ENCODE peak calls at places on chromosome 19, in nine cellular contexts. One of them, this sample, is unnamed.

GRCh38 chr19:55189424-55189823 is 9.3 kb upstream of the SYT5 start:
- DNase-seq in ovary: no peak
- DNase-seq in fibroblast of mammary gland: peak
- DNase-seq in PC-3: peak
- DNase-seq in nephron progenitor cell: no peak
- DNase-seq in heart right ventricle: no peak
- DNase-seq in bronchial epithelial cell: peak
- DNase-seq in lower lobe of right lung: peak
- DNase-seq in psoas muscle: peak
- DNase-seq in this sample: no peak

GRCh38 chr19:3670796-3671679 is 29.2 kb downstream of the PIP5K1C start:
- DNase-seq in lower lobe of right lung: peak
- DNase-seq in ovary: peak
- DNase-seq in PC-3: no peak
- DNase-seq in psoas muscle: peak
- DNase-seq in bronchial epithelial cell: no peak
- DNase-seq in nephron progenitor cell: no peak
- DNase-seq in heart right ventricle: peak
- DNase-seq in fibroblast of mammary gland: peak
- DNase-seq in this sample: peak

GRCh38 chr19:1214862-1215731 is 9.5 kb downstream of the STK11 start:
- DNase-seq in bronchial epithelial cell: peak
- DNase-seq in heart right ventricle: peak
- DNase-seq in ovary: peak
- DNase-seq in fibroblast of mammary gland: no peak
- DNase-seq in nephron progenitor cell: no peak
- DNase-seq in lower lobe of right lung: peak
- DNase-seq in psoas muscle: peak
- DNase-seq in PC-3: peak
- DNase-seq in this sample: peak

GRCh38 chr19:2081873-2082810 is 14.0 kb downstream of the MOB3A start:
- DNase-seq in fibroblast of mammary gland: no peak
- DNase-seq in ovary: no peak
- DNase-seq in bronchial epithelial cell: no peak
- DNase-seq in PC-3: no peak
- DNase-seq in heart right ventricle: no peak
- DNase-seq in lower lobe of right lung: peak
- DNase-seq in psoas muscle: no peak
- DNase-seq in nephron progenitor cell: no peak
- DNase-seq in this sample: peak

GRCh38 chr19:31930401-31930800 is 415.0 kb upstream of the ZNF507 start:
- DNase-seq in bronchial epithelial cell: no peak
- DNase-seq in psoas muscle: no peak
- DNase-seq in PC-3: no peak
- DNase-seq in heart right ventricle: no peak
- DNase-seq in nephron progenitor cell: no peak
- DNase-seq in fibroblast of mammary gland: no peak
- DNase-seq in lower lobe of right lung: no peak
- DNase-seq in ovary: no peak
- DNase-seq in this sample: no peak

GRCh38 chr19:4172861-4173473 is 9.4 kb downstream of the SIRT6 start:
- DNase-seq in ovary: peak
- DNase-seq in heart right ventricle: peak
- DNase-seq in bronchial epithelial cell: no peak
- DNase-seq in fibroblast of mammary gland: no peak
- DNase-seq in psoas muscle: peak
- DNase-seq in nephron progenitor cell: peak
- DNase-seq in lower lobe of right lung: peak
- DNase-seq in PC-3: peak
- DNase-seq in this sample: no peak

GRCh38 chr19:12166596-12166995 is 3.7 kb downstream of the ZNF136 start:
- DNase-seq in PC-3: no peak
- DNase-seq in psoas muscle: no peak
- DNase-seq in ovary: no peak
- DNase-seq in nephron progenitor cell: no peak
- DNase-seq in lower lobe of right lung: no peak
- DNase-seq in heart right ventricle: no peak
- DNase-seq in fibroblast of mammary gland: peak
- DNase-seq in bronchial epithelial cell: no peak
- DNase-seq in this sample: no peak

GRCh38 chr19:48835734-48836088 is 580 bp downstream of the HSD17B14 start:
- DNase-seq in heart right ventricle: peak
- DNase-seq in fibroblast of mammary gland: peak
- DNase-seq in ovary: peak
- DNase-seq in nephron progenitor cell: peak
- DNase-seq in lower lobe of right lung: peak
- DNase-seq in psoas muscle: peak
- DNase-seq in bronchial epithelial cell: peak
- DNase-seq in PC-3: peak
- DNase-seq in this sample: peak

DNA sequence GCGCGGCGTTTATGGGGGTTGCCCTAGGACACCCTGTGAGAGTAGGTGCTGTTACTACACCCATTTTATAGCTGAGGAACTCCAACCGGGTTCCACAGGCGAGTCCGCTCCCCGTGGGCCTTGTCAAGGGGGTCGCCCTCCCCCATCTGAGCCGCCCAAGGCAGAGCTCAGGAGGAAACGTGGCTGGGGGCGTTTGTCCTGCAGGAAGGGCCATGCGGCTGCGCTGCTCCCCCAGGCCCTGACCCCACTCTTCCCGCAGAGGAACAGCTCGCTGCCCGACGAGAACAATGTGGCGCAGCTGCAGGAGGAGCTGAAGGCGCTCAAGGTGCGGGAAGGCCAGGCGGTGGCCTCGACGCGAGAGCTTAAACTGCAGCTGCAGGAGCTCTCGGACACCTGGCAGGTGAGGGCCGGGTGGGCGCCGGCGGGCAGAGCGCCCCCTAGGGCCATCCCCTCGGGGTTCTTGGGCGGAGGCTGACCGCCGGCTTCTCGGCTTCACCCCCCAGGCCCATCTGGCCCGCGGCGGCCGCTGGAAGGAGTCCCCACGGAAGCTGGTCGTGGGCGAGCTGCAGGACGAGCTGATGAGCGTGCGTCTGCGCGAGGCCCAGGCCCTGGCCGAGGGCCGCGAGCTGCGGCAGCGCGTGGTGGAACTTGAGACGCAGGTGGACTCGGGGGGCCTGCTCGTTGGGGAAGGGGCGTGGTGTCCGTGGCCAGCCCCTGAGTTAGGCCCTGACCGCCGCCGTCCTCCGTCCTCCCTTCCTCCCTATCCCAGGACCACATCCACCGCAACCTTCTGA is 12.4 kb downstream of the PRR36 start:
- DNase-seq in bronchial epithelial cell: no peak
- DNase-seq in nephron progenitor cell: no peak
- DNase-seq in psoas muscle: no peak
- DNase-seq in heart right ventricle: no peak
- DNase-seq in ovary: no peak
- DNase-seq in PC-3: no peak
- DNase-seq in fibroblast of mammary gland: no peak
- DNase-seq in lower lobe of right lung: no peak
- DNase-seq in this sample: no peak
- TF ChIP-seq CTCF in bronchial epithelial cell: peak
- TF ChIP-seq CTCF in nephron progenitor cell: peak
- TF ChIP-seq CTCF in psoas muscle: no peak
- TF ChIP-seq CTCF in heart right ventricle: no peak
- TF ChIP-seq CTCF in ovary: no peak
- TF ChIP-seq CTCF in PC-3: peak
- TF ChIP-seq CTCF in fibroblast of mammary gland: no peak
- TF ChIP-seq CTCF in lower lobe of right lung: peak
- TF ChIP-seq CTCF in this sample: no peak

GRCh38 chr19:38869160-38869835 is 8.8 kb downstream of the RINL start:
- DNase-seq in heart right ventricle: peak
- DNase-seq in nephron progenitor cell: no peak
- DNase-seq in ovary: no peak
- DNase-seq in psoas muscle: no peak
- DNase-seq in bronchial epithelial cell: no peak
- DNase-seq in fibroblast of mammary gland: no peak
- DNase-seq in lower lobe of right lung: no peak
- DNase-seq in PC-3: no peak
- DNase-seq in this sample: no peak

GRCh38 chr19:38870612-38871011 is 7.5 kb downstream of the RINL start:
- DNase-seq in bronchial epithelial cell: no peak
- DNase-seq in psoas muscle: no peak
- DNase-seq in lower lobe of right lung: no peak
- DNase-seq in ovary: no peak
- DNase-seq in heart right ventricle: no peak
- DNase-seq in nephron progenitor cell: no peak
- DNase-seq in fibroblast of mammary gland: no peak
- DNase-seq in PC-3: no peak
- DNase-seq in this sample: no peak

GRCh38 chr19:38867176-38867780 is 10.8 kb downstream of the RINL start:
- DNase-seq in heart right ventricle: no peak
- DNase-seq in psoas muscle: no peak
- DNase-seq in ovary: no peak
- DNase-seq in nephron progenitor cell: no peak
- DNase-seq in bronchial epithelial cell: no peak
- DNase-seq in lower lobe of right lung: no peak
- DNase-seq in PC-3: no peak
- DNase-seq in fibroblast of mammary gland: no peak
- DNase-seq in this sample: no peak

GRCh38 chr19:38868551-38868950 is 9.5 kb downstream of the RINL start:
- DNase-seq in lower lobe of right lung: no peak
- DNase-seq in fibroblast of mammary gland: no peak
- DNase-seq in nephron progenitor cell: no peak
- DNase-seq in ovary: no peak
- DNase-seq in PC-3: no peak
- DNase-seq in heart right ventricle: no peak
- DNase-seq in psoas muscle: no peak
- DNase-seq in bronchial epithelial cell: no peak
- DNase-seq in this sample: no peak

GRCh38 chr19:38869836-38870607 is 8.1 kb downstream of the RINL start:
- DNase-seq in ovary: peak
- DNase-seq in psoas muscle: peak
- DNase-seq in bronchial epithelial cell: peak
- DNase-seq in fibroblast of mammary gland: peak
- DNase-seq in nephron progenitor cell: peak
- DNase-seq in lower lobe of right lung: peak
- DNase-seq in heart right ventricle: peak
- DNase-seq in PC-3: no peak
- DNase-seq in this sample: peak
- TF ChIP-seq CTCF in ovary: peak
- TF ChIP-seq CTCF in psoas muscle: peak
- TF ChIP-seq CTCF in bronchial epithelial cell: peak
- TF ChIP-seq CTCF in fibroblast of mammary gland: peak
- TF ChIP-seq CTCF in nephron progenitor cell: peak
- TF ChIP-seq CTCF in lower lobe of right lung: peak
- TF ChIP-seq CTCF in heart right ventricle: peak
- TF ChIP-seq CTCF in PC-3: peak
- TF ChIP-seq CTCF in this sample: peak

DNA sequence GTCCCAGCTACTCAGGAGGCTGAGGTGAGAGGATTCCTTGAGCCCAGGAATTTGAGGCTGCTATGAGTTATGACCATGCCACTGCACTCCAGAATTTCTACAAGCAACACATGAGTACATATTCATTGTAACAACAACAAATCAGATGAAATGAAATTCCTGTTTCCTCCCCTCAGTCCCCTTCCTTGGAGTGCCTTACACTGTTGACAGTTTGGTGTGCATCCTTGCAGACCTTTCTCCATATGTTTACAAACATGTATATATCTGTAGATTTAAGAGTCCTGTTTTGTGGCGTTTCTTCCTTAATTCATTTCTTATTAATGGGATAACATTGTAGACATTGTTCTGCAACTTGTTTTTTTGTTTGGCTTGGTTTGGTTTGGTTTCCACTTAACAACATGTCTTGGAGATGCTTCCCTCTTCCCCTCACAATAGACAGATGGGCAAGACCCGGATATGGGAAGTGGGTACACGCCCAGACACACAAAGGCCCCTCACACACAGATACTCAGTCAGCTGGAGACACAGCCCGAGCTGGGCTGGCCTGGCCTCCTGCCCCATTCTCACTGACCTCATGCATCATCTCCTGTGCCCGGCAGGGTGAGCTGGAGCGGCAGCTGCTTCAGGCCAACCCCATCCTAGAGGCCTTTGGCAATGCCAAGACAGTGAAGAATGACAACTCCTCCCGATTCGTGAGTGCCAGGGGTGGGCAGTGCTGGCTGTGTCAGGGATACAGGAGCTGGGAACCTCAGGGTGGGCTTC is 21.7 kb downstream of the MYH14 start:
- DNase-seq in psoas muscle: peak
- DNase-seq in PC-3: no peak
- DNase-seq in nephron progenitor cell: no peak
- DNase-seq in bronchial epithelial cell: no peak
- DNase-seq in heart right ventricle: peak
- DNase-seq in lower lobe of right lung: no peak
- DNase-seq in ovary: no peak
- DNase-seq in fibroblast of mammary gland: no peak
- DNase-seq in this sample: no peak
- TF ChIP-seq CTCF in psoas muscle: peak
- TF ChIP-seq CTCF in PC-3: peak
- TF ChIP-seq CTCF in nephron progenitor cell: no peak
- TF ChIP-seq CTCF in bronchial epithelial cell: no peak
- TF ChIP-seq CTCF in heart right ventricle: peak
- TF ChIP-seq CTCF in lower lobe of right lung: no peak
- TF ChIP-seq CTCF in ovary: no peak
- TF ChIP-seq CTCF in fibroblast of mammary gland: no peak
- TF ChIP-seq CTCF in this sample: no peak

GRCh38 chr19:40775632-40776022 is 306 bp downstream of the MIA start:
- DNase-seq in bronchial epithelial cell: no peak
- DNase-seq in lower lobe of right lung: no peak
- DNase-seq in heart right ventricle: no peak
- DNase-seq in nephron progenitor cell: no peak
- DNase-seq in psoas muscle: no peak
- DNase-seq in ovary: no peak
- DNase-seq in fibroblast of mammary gland: no peak
- DNase-seq in PC-3: no peak
- DNase-seq in this sample: no peak

GRCh38 chr19:40777795-40778044 is 327 bp upstream of the RAB4B start:
- DNase-seq in ovary: no peak
- DNase-seq in lower lobe of right lung: no peak
- DNase-seq in psoas muscle: no peak
- DNase-seq in nephron progenitor cell: no peak
- DNase-seq in fibroblast of mammary gland: no peak
- DNase-seq in heart right ventricle: no peak
- DNase-seq in bronchial epithelial cell: no peak
- DNase-seq in PC-3: no peak
- DNase-seq in this sample: no peak

GRCh38 chr19:40776364-40776763 is 1.0 kb downstream of the MIA start:
- DNase-seq in nephron progenitor cell: no peak
- DNase-seq in bronchial epithelial cell: no peak
- DNase-seq in ovary: no peak
- DNase-seq in lower lobe of right lung: no peak
- DNase-seq in psoas muscle: no peak
- DNase-seq in heart right ventricle: no peak
- DNase-seq in PC-3: no peak
- DNase-seq in fibroblast of mammary gland: no peak
- DNase-seq in this sample: no peak

GRCh38 chr19:40778045-40778864 is at the start of gene RAB4B:
- DNase-seq in heart right ventricle: peak
- DNase-seq in PC-3: peak
- DNase-seq in ovary: peak
- DNase-seq in lower lobe of right lung: peak
- DNase-seq in bronchial epithelial cell: peak
- DNase-seq in psoas muscle: peak
- DNase-seq in nephron progenitor cell: peak
- DNase-seq in fibroblast of mammary gland: peak
- DNase-seq in this sample: peak

GRCh38 chr19:40776966-40777794 is 867 bp upstream of the RAB4B start:
- DNase-seq in PC-3: peak
- DNase-seq in fibroblast of mammary gland: peak
- DNase-seq in heart right ventricle: peak
- DNase-seq in ovary: peak
- DNase-seq in nephron progenitor cell: peak
- DNase-seq in psoas muscle: peak
- DNase-seq in bronchial epithelial cell: peak
- DNase-seq in lower lobe of right lung: peak
- DNase-seq in this sample: peak
- TF ChIP-seq CTCF in PC-3: no peak
- TF ChIP-seq CTCF in fibroblast of mammary gland: no peak
- TF ChIP-seq CTCF in heart right ventricle: no peak
- TF ChIP-seq CTCF in ovary: no peak
- TF ChIP-seq CTCF in nephron progenitor cell: no peak
- TF ChIP-seq CTCF in psoas muscle: no peak
- TF ChIP-seq CTCF in bronchial epithelial cell: no peak
- TF ChIP-seq CTCF in lower lobe of right lung: no peak
- TF ChIP-seq CTCF in this sample: no peak